ENCODE peak calls at places on chromosomes 12 and 14, in four cellular contexts. G, R, D and I are unnamed samples.

GRCh38 chr12:70306676-70307075 is 59.4 kb upstream of the KCNMB4 start:
- DNase-seq in G (no peak), R (no peak), D (no peak), I (no peak)

GRCh38 chr12:24833513-24833912 is 115.4 kb downstream of the BCAT1 start:
- DNase-seq in G (no peak), R (no peak), D (no peak), I (no peak)

GRCh38 chr12:116189692-116190091 is 87.8 kb downstream of the MED13L start:
- DNase-seq in G (no peak), R (no peak), D (no peak), I (no peak)

GRCh38 chr14:91420686-91421085 is 3.1 kb upstream of the CCDC88C start:
- DNase-seq in G (peak; percentile 62), R (no peak), D (no peak), I (no peak)

GRCh38 chr12:8644345-8645248 is 18.0 kb downstream of the MFAP5 start:
- DNase-seq in G (peak; percentile 26), R (no peak), D (no peak), I (no peak)

GRCh38 chr12:81468206-81468605 is 290.9 kb downstream of the PPFIA2 start:
- DNase-seq in G (no peak), R (no peak), D (no peak), I (no peak)

GRCh38 chr12:19035552-19035951 is 94.0 kb upstream of the PLEKHA5 start:
- DNase-seq in G (no peak), R (no peak), D (no peak), I (no peak)

GRCh38 chr12:1838223-1838993 is 18.0 kb downstream of the LRTM2 start:
- DNase-seq in G (no peak), R (no peak), D (no peak), I (no peak)

GRCh38 chr12:69440016-69440415 is 30.2 kb upstream of the FRS2 start:
- DNase-seq in G (peak; percentile 41), R (no peak), D (no peak), I (no peak)

GRCh38 chr12:43766291-43766690 is 7.5 kb downstream of the IRAK4 start:
- DNase-seq in G (no peak), R (peak; percentile 7), D (no peak), I (peak; percentile 29)

GRCh38 chr12:28027328-28027727 is 54.8 kb upstream of the PTHLH start:
- DNase-seq in G (no peak), R (no peak), D (no peak), I (peak; percentile 3)

GRCh38 chr14:91980157-91980556 is 32.7 kb upstream of the FBLN5 start:
- DNase-seq in G (peak; percentile 4), R (no peak), D (no peak), I (peak; percentile 83)

GRCh38 chr14:26765768-26766550 is 168.1 kb upstream of the NOVA1 start:
- DNase-seq in G (no peak), R (peak; percentile 9), D (peak; percentile 30), I (peak; percentile 90)

GRCh38 chr14:26761532-26761931 is 163.7 kb upstream of the NOVA1 start:
- DNase-seq in G (no peak), R (no peak), D (no peak), I (no peak)

GRCh38 chr14:26765301-26765700 is 167.5 kb upstream of the NOVA1 start:
- DNase-seq in G (no peak), R (no peak), D (no peak), I (no peak)

DNA sequence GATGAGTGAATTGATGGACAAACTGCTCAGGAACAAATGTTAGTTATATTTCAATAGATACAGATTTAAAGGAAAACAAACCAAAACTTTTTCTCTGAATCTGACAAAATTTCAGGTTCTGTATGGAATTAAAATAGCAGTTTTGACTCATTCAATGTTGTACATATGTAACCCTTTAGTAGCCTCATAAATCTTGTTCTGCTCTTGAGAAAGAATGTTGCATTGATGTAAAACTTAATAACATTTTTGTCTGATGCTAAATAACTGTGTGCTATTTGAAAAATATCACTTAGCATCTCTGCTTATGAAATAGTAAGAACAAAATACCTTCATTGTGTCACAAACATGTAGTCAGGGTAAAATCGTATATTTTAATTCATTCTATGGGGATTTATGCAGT is 168.9 kb upstream of the NOVA1 start:
- DNase-seq in G (no peak), R (no peak), D (no peak), I (no peak)
- H3K27ac ChIP-seq in G (no peak overlapping the region), R (no peak overlapping the region), D (no peak overlapping the region), I (no peak overlapping the region)

DNA sequence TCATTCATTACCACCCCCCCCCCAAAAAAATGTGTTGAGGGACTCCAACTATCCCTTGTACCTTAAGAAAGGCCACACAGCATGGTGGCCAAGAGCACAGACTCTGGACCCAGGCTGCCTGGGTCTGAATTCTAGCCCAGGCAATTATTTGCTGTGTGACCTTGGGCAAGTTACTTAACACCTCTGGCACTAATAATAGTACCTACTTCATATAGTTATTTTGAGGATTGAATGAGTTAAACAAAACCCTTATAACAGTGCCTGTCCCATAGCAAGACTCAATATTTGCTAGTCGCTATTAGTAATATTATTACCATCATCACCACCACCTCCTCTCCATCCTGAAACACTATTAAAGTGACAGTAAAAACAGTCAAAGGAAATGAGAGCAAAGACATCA is 37.2 kb downstream of the NT5DC3 start:
- DNase-seq in G (no peak), R (no peak), D (no peak), I (no peak)
- H2BK120ac ChIP-seq in G (no peak overlapping the region), R (no peak overlapping the region), D (no peak overlapping the region), I (no peak overlapping the region)

DNA sequence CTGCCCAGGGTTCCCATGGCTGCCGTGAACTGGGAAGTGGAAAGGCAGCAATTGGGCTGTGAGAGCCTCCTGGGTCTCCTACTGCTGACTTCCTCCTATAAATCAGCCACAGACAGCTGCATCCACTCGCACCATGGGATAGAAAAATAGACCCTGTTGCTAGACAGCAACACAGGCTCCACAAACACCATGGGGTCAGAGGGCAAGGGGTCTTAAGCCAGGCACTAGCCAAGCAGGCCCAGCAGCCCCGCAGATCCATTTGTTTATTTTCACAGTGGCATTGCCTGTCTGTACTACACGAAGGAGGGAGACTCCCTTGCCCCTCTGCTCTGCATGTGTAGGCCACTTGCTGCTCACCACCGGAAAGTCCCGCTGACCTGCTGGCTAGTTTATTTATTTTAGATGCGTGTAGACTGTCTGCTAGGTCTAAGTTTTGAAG is 139.8 kb downstream of the DACT1 start:
- DNase-seq in G (no peak), R (no peak), D (no peak), I (peak; percentile 87)
- H3K27ac ChIP-seq in G (no peak overlapping the region), R (no peak overlapping the region), D (no peak overlapping the region), I (no peak overlapping the region)

GRCh38 chr12:75630091-75630490 is 118.7 kb upstream of the KRR1 start:
- DNase-seq in G (no peak), R (no peak), D (no peak), I (no peak)

GRCh38 chr12:75631809-75632208 is 120.4 kb upstream of the KRR1 start:
- DNase-seq in G (no peak), R (no peak), D (no peak), I (no peak)

GRCh38 chr12:75632452-75632851 is 121.0 kb upstream of the KRR1 start:
- DNase-seq in G (no peak), R (no peak), D (peak; percentile 30), I (no peak)

GRCh38 chr12:75628511-75628910 is 117.1 kb upstream of the KRR1 start:
- DNase-seq in G (no peak), R (no peak), D (no peak), I (no peak)

GRCh38 chr12:75628916-75629315 is 117.5 kb upstream of the KRR1 start:
- DNase-seq in G (no peak), R (no peak), D (no peak), I (no peak)
- H2BK120ac ChIP-seq in G (no peak overlapping the region), R (no peak overlapping the region), D (no peak overlapping the region), I (no peak overlapping the region)

GRCh38 chr14:93674343-93674742 is 113.9 kb downstream of the PRIMA1 start:
- DNase-seq in G (no peak), R (no peak), D (no peak), I (no peak)

GRCh38 chr14:93675651-93676050 is 112.6 kb downstream of the PRIMA1 start:
- DNase-seq in G (no peak), R (no peak), D (no peak), I (no peak)

GRCh38 chr14:93682459-93682858 is 105.8 kb downstream of the PRIMA1 start:
- DNase-seq in G (no peak), R (no peak), D (no peak), I (no peak)

GRCh38 chr14:93676416-93676958 is 111.8 kb downstream of the PRIMA1 start:
- DNase-seq in G (no peak), R (no peak), D (no peak), I (no peak)
- H3K27ac ChIP-seq in G (no peak overlapping the region), R (no peak overlapping the region), D (no peak overlapping the region), I (no peak overlapping the region)

GRCh38 chr14:78967111-78967809 is 797.1 kb downstream of the NRXN3 start:
- DNase-seq in G (no peak), R (no peak), D (no peak), I (peak; percentile 24)
- H2BK120ac ChIP-seq in G (no peak overlapping the region), R (no peak overlapping the region), D (no peak overlapping the region), I (no peak overlapping the region)

GRCh38 chr12:119334459-119335170 is at the start of gene CCDC60:
- DNase-seq in G (no peak), R (peak; percentile 90), D (peak; percentile 81), I (no peak)
- H3K27ac ChIP-seq in G (no peak within 1 kb of the TSS), R (no peak within 1 kb of the TSS), D (no peak within 1 kb of the TSS), I (no peak within 1 kb of the TSS)